ENCODE peak calls at places on chromosome 15, in seven cellular contexts. C is CD4-positive, alpha-beta memory T cell; H is CD8-positive, alpha-beta T cell; X is aorta; Q is astrocyte; J is BE2C; Y is endodermal cell. L is an unnamed sample.

GRCh38 chr15:61682891-61683500 is 377.3 kb downstream of the VPS13C start:
- DNase-seq in C (no peak), Y (no peak), X (no peak), J (no peak), H (no peak), Q (no peak), L (no peak)

GRCh38 chr15:49215768-49216739 is 46.0 kb downstream of the GALK2 start:
- DNase-seq in Q (no peak), J (peak; percentile 73), Y (peak; percentile 63), C (no peak), X (no peak), H (no peak), L (no peak)

GRCh38 chr15:90046846-90047481 is 45.8 kb downstream of the ZNF710 start:
- DNase-seq in J (no peak), X (no peak), Q (no peak), C (peak; percentile 3), Y (peak; percentile 42), H (no peak), L (no peak)

GRCh38 chr15:29854413-29854812 is 32.1 kb upstream of the TJP1 start:
- DNase-seq in Q (no peak), C (no peak), Y (no peak), H (no peak), J (no peak), X (no peak), L (no peak)

GRCh38 chr15:64461577-64462162 is 1.3 kb downstream of the ZNF609 start:
- DNase-seq in J (peak; percentile 27), C (no peak), Y (peak; percentile 79), H (peak; percentile 55), X (no peak), Q (peak; percentile 16), L (peak; percentile 45)

GRCh38 chr15:73240864-73241499 is 127.8 kb downstream of the HCN4 start:
- DNase-seq in J (peak; percentile 68), Y (peak; percentile 91), H (peak; percentile 78), X (peak; percentile 67), Q (peak; percentile 32), C (peak; percentile 72), L (peak; percentile 30)

GRCh38 chr15:49521802-49522201 is 98.8 kb downstream of the FGF7 start:
- DNase-seq in J (no peak), C (no peak), Q (no peak), H (no peak), X (no peak), Y (peak; percentile 48), L (no peak)

GRCh38 chr15:26985050-26985449 is 14.1 kb downstream of the GABRG3 start:
- DNase-seq in C (no peak), X (no peak), Y (no peak), Q (no peak), J (no peak), H (no peak), L (no peak)

GRCh38 chr15:55991841-55992768 is 1.3 kb downstream of the NEDD4 start:
- DNase-seq in X (no peak), H (no peak), Q (peak; percentile 6), Y (no peak), C (no peak), J (no peak), L (no peak)

GRCh38 chr15:96183020-96183926 is 147.2 kb upstream of the NR2F2 start:
- DNase-seq in X (no peak), H (no peak), C (no peak), J (no peak), Q (no peak), Y (no peak), L (no peak)

GRCh38 chr15:81133782-81134461 is at the start of gene CFAP161:
- DNase-seq in Q (peak; percentile 50), J (peak; percentile 96), C (no peak), H (no peak), Y (peak; percentile 98), X (peak; percentile 81), L (no peak)

GRCh38 chr15:40011303-40011702 is 27.7 kb downstream of the SRP14 start:
- DNase-seq in Y (no peak), J (no peak), H (no peak), C (no peak), X (no peak), Q (no peak), L (no peak)

GRCh38 chr15:40008061-40008460 is 30.9 kb downstream of the SRP14 start:
- DNase-seq in Y (no peak), X (no peak), C (no peak), J (no peak), H (no peak), Q (peak; percentile 69), L (no peak)

GRCh38 chr15:40006646-40007045 is 32.3 kb downstream of the SRP14 start:
- DNase-seq in J (no peak), C (no peak), Y (no peak), Q (peak; percentile 89), H (no peak), X (no peak), L (no peak)

GRCh38 chr15:40014390-40014789 is 24.6 kb downstream of the SRP14 start:
- DNase-seq in X (no peak), H (no peak), Q (no peak), Y (no peak), J (no peak), C (no peak), L (no peak)

DNA sequence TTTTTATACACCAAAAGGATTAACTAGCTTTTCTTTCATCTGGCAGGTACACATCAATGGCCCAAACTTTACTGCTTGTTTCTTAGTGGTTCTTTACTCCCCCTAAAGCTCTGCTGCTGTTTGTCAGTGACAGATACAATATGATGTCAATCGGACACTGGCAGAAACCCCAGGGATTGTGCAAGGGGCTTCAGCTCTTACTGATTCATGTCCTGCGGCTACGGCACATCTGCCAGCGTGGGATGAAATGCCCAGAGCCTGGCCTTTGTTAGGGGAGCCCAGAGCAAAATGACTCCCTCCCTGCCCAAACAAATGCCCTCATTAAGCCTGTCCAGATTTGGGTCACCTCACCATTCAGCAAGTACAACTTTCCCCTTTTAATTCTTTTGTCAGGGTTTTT is 28.3 kb downstream of the SRP14 start:
- DNase-seq in H (no peak), J (peak; percentile 26), Q (peak; percentile 86), Y (no peak), X (no peak), C (no peak), L (no peak)
- H3K4me1 ChIP-seq in H (no peaks in the 10 kb centered on the region), J (peaks cover 9% of the 10 kb centered on the region), Q (peaks cover 19% of the 10 kb centered on the region), Y (no peaks in the 10 kb centered on the region), X (no peaks in the 10 kb centered on the region), C (no peaks in the 10 kb centered on the region), L (no peaks in the 10 kb centered on the region)

DNA sequence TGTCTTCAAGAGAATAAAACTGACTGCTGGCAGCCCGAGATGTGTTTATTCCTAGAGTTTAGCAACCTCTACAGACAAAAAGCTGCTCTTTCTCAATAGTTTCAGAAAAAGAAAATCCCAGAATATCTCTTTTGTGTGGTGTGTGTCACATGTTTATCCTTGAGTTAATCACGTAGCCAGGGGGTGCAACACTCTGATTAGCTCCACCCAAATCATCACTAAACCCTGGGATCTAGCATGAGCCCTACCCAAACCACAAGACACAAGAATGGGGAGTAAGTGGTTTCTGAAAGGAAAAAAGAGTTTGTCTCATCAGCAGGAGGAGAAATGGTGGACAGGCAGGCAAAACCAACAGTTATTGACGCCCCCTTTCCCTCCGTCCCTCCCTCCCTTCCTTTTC is 78.5 kb upstream of the AGBL1 start:
- DNase-seq in X (no peak), J (no peak), Y (no peak), Q (peak; percentile 72), C (no peak), H (no peak), L (no peak)
- H3K4me3 ChIP-seq in X (no peak overlapping the region), J (no peak overlapping the region), Y (no peak overlapping the region), Q (no peak overlapping the region), C (no peak overlapping the region), H (no peak overlapping the region), L (no peak overlapping the region)

GRCh38 chr15:31901501-31901900 is 128.8 kb upstream of the CHRNA7 start:
- DNase-seq in C (no peak), J (no peak), H (no peak), X (no peak), Y (no peak), Q (no peak), L (no peak)

DNA sequence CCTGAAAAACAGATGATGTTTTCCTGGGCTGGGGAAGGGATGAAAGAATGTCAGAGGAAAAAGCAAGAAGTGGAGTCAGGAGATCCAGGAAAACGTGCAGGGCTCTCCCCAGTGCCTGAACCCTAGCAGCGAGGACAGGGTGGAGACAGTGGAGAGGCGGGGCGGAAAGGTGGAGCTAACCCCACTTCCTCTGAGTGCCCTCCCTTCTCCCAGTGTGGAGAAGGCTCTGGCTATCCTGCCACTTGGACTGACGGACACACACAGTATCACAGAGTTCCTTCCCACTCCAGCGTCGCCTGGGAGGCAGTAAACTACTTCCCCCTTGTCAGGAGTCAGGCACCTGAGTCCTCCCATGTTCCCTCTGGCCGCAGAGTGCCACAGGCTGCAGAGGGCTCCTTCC is 125.3 kb upstream of the CHRNA7 start:
- DNase-seq in H (no peak), C (no peak), J (no peak), Y (peak; percentile 68), Q (no peak), X (no peak), L (no peak)
- H3K4me1 ChIP-seq in H (no peaks in the 10 kb centered on the region), C (no peaks in the 10 kb centered on the region), J (no peaks in the 10 kb centered on the region), Y (peaks cover 7% of the 10 kb centered on the region), Q (no peaks in the 10 kb centered on the region), X (no peaks in the 10 kb centered on the region), L (no peaks in the 10 kb centered on the region)

DNA sequence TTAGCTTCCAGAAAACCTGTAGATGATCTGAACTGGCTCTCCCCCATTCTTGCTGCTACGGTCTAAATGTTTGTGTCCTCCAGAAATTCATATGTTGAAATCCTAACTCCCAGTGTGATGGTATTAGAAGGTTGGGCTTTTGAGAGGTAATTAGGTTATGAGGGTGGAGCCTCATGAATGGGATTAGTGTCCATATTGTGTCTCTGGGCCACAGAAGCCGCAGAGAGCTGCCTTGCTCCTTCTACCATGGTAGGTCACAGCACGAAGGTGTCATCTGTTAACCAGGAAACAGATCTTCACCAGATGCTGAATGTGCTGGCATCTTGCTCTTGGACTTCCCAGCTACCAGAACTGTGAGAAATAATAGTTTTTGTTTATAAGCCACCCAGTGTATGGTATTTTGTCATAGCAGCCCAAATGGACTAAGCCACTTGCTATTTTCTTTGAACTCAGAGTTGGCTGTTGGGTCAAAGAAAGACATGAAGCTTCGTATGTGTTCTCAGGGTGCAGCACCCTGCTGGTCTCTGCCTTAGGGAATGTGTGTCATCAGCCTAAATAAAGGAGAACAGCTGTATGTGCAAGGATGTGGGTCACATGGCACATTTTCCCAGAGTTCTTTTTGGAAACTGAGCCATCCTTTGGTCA is 317.5 kb upstream of the SLCO3A1 start:
- DNase-seq in Y (no peak), H (no peak), Q (no peak), J (no peak), C (no peak), X (no peak), L (no peak)
- H3K4me3 ChIP-seq in Y (no peak overlapping the region), H (no peak overlapping the region), Q (no peak overlapping the region), J (no peak overlapping the region), C (no peak overlapping the region), X (no peak overlapping the region), L (no peak overlapping the region)

DNA sequence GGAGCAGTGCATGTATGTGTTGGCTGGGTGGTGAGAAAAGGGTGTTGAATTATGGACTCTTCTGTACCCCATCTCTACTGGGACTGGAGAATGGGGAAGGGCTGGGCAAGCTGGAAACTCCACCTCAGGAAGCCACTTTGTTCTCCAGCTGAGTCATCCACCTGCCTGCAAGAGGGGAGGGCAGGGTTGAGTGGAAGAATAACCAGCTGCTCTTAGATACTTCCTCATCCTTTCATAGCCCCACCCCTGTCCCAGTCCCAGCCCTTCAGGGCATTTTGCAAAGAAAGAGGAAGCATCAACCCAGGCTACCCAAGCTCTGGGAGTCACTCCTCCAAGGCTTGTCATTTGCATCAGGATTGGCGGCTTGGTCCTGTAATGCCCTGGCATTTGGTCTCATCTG is 33.1 kb downstream of the RAB11A start:
- DNase-seq in Y (no peak), C (no peak), X (peak; percentile 72), Q (no peak), H (no peak), J (no peak), L (no peak)
- H3K4me1 ChIP-seq in Y (peaks cover 12% of the 10 kb centered on the region), C (peaks cover 5% of the 10 kb centered on the region), X (no peaks in the 10 kb centered on the region), Q (peaks cover 5% of the 10 kb centered on the region), H (no peaks in the 10 kb centered on the region), J (no peaks in the 10 kb centered on the region), L (no peaks in the 10 kb centered on the region)

L was measured in naive thymus-derived CD4-positive, alpha-beta T cell.